ENCODE peak calls at places on chromosome 10, in five cellular contexts. One of them, this sample, is unnamed.
A peak's percentile ranks its signal among the peaks of the same experiment; 100 is the strongest.

GRCh38 chr10:132438091-132439024 is 41.4 kb downstream of the PWWP2B start:
- DNase-seq in KG1: no peak
- DNase-seq in body of pancreas: no peak
- DNase-seq in naive thymus-derived CD4-positive, alpha-beta T cell: no peak
- DNase-seq in stimulated activated CD4-positive, alpha-beta T cell treated with anti-CD3 and anti-CD28 coated beads, Interleukin-1b, Interleukin-23, amount 100 ng/mL, for 1 hour: no peak
- DNase-seq in this sample: no peak

GRCh38 chr10:75770634-75771081 is 339.2 kb downstream of the LRMDA start:
- DNase-seq in KG1: no peak
- DNase-seq in body of pancreas: peak; percentile 34
- DNase-seq in naive thymus-derived CD4-positive, alpha-beta T cell: no peak
- DNase-seq in stimulated activated CD4-positive, alpha-beta T cell treated with anti-CD3 and anti-CD28 coated beads, Interleukin-1b, Interleukin-23, amount 100 ng/mL, for 1 hour: no peak
- DNase-seq in this sample: no peak

GRCh38 chr10:103661198-103661950 is 167.9 kb downstream of the NEURL1 start:
- DNase-seq in naive thymus-derived CD4-positive, alpha-beta T cell: peak; percentile 62
- DNase-seq in stimulated activated CD4-positive, alpha-beta T cell treated with anti-CD3 and anti-CD28 coated beads, Interleukin-1b, Interleukin-23, amount 100 ng/mL, for 1 hour: no peak
- DNase-seq in body of pancreas: peak; percentile 63
- DNase-seq in KG1: peak; percentile 64
- DNase-seq in this sample: no peak

GRCh38 chr10:91389636-91390512 is 20.3 kb upstream of the HECTD2 start:
- DNase-seq in stimulated activated CD4-positive, alpha-beta T cell treated with anti-CD3 and anti-CD28 coated beads, Interleukin-1b, Interleukin-23, amount 100 ng/mL, for 1 hour: no peak
- DNase-seq in KG1: peak; percentile 49
- DNase-seq in body of pancreas: peak; percentile 38
- DNase-seq in naive thymus-derived CD4-positive, alpha-beta T cell: peak; percentile 72
- DNase-seq in this sample: no peak

GRCh38 chr10:75099952-75100763 is 11.3 kb upstream of the SAMD8 start:
- DNase-seq in body of pancreas: peak; percentile 77
- DNase-seq in KG1: peak; percentile 26
- DNase-seq in stimulated activated CD4-positive, alpha-beta T cell treated with anti-CD3 and anti-CD28 coated beads, Interleukin-1b, Interleukin-23, amount 100 ng/mL, for 1 hour: peak; percentile 55
- DNase-seq in naive thymus-derived CD4-positive, alpha-beta T cell: peak; percentile 75
- DNase-seq in this sample: no peak

GRCh38 chr10:101282937-101283336 is 53.7 kb upstream of the LBX1 start:
- DNase-seq in KG1: no peak
- DNase-seq in naive thymus-derived CD4-positive, alpha-beta T cell: no peak
- DNase-seq in body of pancreas: no peak
- DNase-seq in stimulated activated CD4-positive, alpha-beta T cell treated with anti-CD3 and anti-CD28 coated beads, Interleukin-1b, Interleukin-23, amount 100 ng/mL, for 1 hour: no peak
- DNase-seq in this sample: no peak

GRCh38 chr10:31099664-31100063 is 68.0 kb upstream of the ZNF438 start:
- DNase-seq in KG1: no peak
- DNase-seq in naive thymus-derived CD4-positive, alpha-beta T cell: no peak
- DNase-seq in stimulated activated CD4-positive, alpha-beta T cell treated with anti-CD3 and anti-CD28 coated beads, Interleukin-1b, Interleukin-23, amount 100 ng/mL, for 1 hour: no peak
- DNase-seq in body of pancreas: peak; percentile 50
- DNase-seq in this sample: no peak

GRCh38 chr10:91034494-91035157 is 113.7 kb upstream of the ANKRD1 start:
- DNase-seq in naive thymus-derived CD4-positive, alpha-beta T cell: no peak
- DNase-seq in stimulated activated CD4-positive, alpha-beta T cell treated with anti-CD3 and anti-CD28 coated beads, Interleukin-1b, Interleukin-23, amount 100 ng/mL, for 1 hour: no peak
- DNase-seq in body of pancreas: peak; percentile 63
- DNase-seq in KG1: no peak
- DNase-seq in this sample: no peak

GRCh38 chr10:93835770-93836169 is 58.0 kb upstream of the SLC35G1 start:
- DNase-seq in body of pancreas: no peak
- DNase-seq in KG1: no peak
- DNase-seq in naive thymus-derived CD4-positive, alpha-beta T cell: no peak
- DNase-seq in stimulated activated CD4-positive, alpha-beta T cell treated with anti-CD3 and anti-CD28 coated beads, Interleukin-1b, Interleukin-23, amount 100 ng/mL, for 1 hour: no peak
- DNase-seq in this sample: no peak

GRCh38 chr10:36236931-36237330 is 594.8 kb upstream of the FZD8 start:
- DNase-seq in stimulated activated CD4-positive, alpha-beta T cell treated with anti-CD3 and anti-CD28 coated beads, Interleukin-1b, Interleukin-23, amount 100 ng/mL, for 1 hour: no peak
- DNase-seq in body of pancreas: no peak
- DNase-seq in naive thymus-derived CD4-positive, alpha-beta T cell: no peak
- DNase-seq in KG1: no peak
- DNase-seq in this sample: no peak

GRCh38 chr10:12262278-12262981 is 66.4 kb downstream of the CDC123 start:
- DNase-seq in body of pancreas: no peak
- DNase-seq in KG1: no peak
- DNase-seq in stimulated activated CD4-positive, alpha-beta T cell treated with anti-CD3 and anti-CD28 coated beads, Interleukin-1b, Interleukin-23, amount 100 ng/mL, for 1 hour: no peak
- DNase-seq in naive thymus-derived CD4-positive, alpha-beta T cell: no peak
- DNase-seq in this sample: no peak

GRCh38 chr10:47364366-47364765 is 16.2 kb downstream of the RBP3 start:
- DNase-seq in stimulated activated CD4-positive, alpha-beta T cell treated with anti-CD3 and anti-CD28 coated beads, Interleukin-1b, Interleukin-23, amount 100 ng/mL, for 1 hour: no peak
- DNase-seq in body of pancreas: no peak
- DNase-seq in naive thymus-derived CD4-positive, alpha-beta T cell: no peak
- DNase-seq in KG1: no peak
- DNase-seq in this sample: no peak

GRCh38 chr10:104045151-104046089 is 40.3 kb downstream of the COL17A1 start:
- DNase-seq in body of pancreas: peak; percentile 56
- DNase-seq in stimulated activated CD4-positive, alpha-beta T cell treated with anti-CD3 and anti-CD28 coated beads, Interleukin-1b, Interleukin-23, amount 100 ng/mL, for 1 hour: no peak
- DNase-seq in KG1: no peak
- DNase-seq in naive thymus-derived CD4-positive, alpha-beta T cell: no peak
- DNase-seq in this sample: no peak

GRCh38 chr10:86526606-86527005 is 5.0 kb upstream of the WAPL start:
- DNase-seq in KG1: no peak
- DNase-seq in naive thymus-derived CD4-positive, alpha-beta T cell: no peak
- DNase-seq in stimulated activated CD4-positive, alpha-beta T cell treated with anti-CD3 and anti-CD28 coated beads, Interleukin-1b, Interleukin-23, amount 100 ng/mL, for 1 hour: no peak
- DNase-seq in body of pancreas: no peak
- DNase-seq in this sample: no peak

GRCh38 chr10:12846718-12847117 is 154.8 kb downstream of the CCDC3 start:
- DNase-seq in naive thymus-derived CD4-positive, alpha-beta T cell: no peak
- DNase-seq in body of pancreas: no peak
- DNase-seq in stimulated activated CD4-positive, alpha-beta T cell treated with anti-CD3 and anti-CD28 coated beads, Interleukin-1b, Interleukin-23, amount 100 ng/mL, for 1 hour: no peak
- DNase-seq in KG1: no peak
- DNase-seq in this sample: no peak